ENCODE peak calls at places on chromosomes 11 and 22, in seven cellular contexts. One of them, this sample, is unnamed.

GRCh38 chr11:88623536-88623935 is 286.0 kb upstream of the CTSC start:
- DNase-seq in amniotic stem cell: no peak
- DNase-seq in CD8-positive, alpha-beta memory T cell: no peak
- DNase-seq in right lobe of liver: no peak
- DNase-seq in ELR: no peak
- DNase-seq in activated naive CD4-positive, alpha-beta T cell treated with anti-CD3 and anti-CD28 coated beads, Interleukin-2, amount 50 U/mL, for 16 hours: no peak
- DNase-seq in stimulated activated CD4-positive, alpha-beta T cell treated with anti-CD3 and anti-CD28 coated beads, Interleukin-2, amount 100 ng/mL, for 48 hours: no peak
- DNase-seq in this sample: no peak

GRCh38 chr22:47162865-47163264 is 400.4 kb downstream of the TBC1D22A start:
- DNase-seq in amniotic stem cell: no peak
- DNase-seq in CD8-positive, alpha-beta memory T cell: no peak
- DNase-seq in right lobe of liver: peak
- DNase-seq in ELR: no peak
- DNase-seq in activated naive CD4-positive, alpha-beta T cell treated with anti-CD3 and anti-CD28 coated beads, Interleukin-2, amount 50 U/mL, for 16 hours: peak
- DNase-seq in stimulated activated CD4-positive, alpha-beta T cell treated with anti-CD3 and anti-CD28 coated beads, Interleukin-2, amount 100 ng/mL, for 48 hours: no peak
- DNase-seq in this sample: no peak

GRCh38 chr11:14891143-14892035 is 642 bp downstream of the CYP2R1 start:
- DNase-seq in amniotic stem cell: peak
- DNase-seq in CD8-positive, alpha-beta memory T cell: peak
- DNase-seq in right lobe of liver: peak
- DNase-seq in ELR: peak
- DNase-seq in activated naive CD4-positive, alpha-beta T cell treated with anti-CD3 and anti-CD28 coated beads, Interleukin-2, amount 50 U/mL, for 16 hours: peak
- DNase-seq in stimulated activated CD4-positive, alpha-beta T cell treated with anti-CD3 and anti-CD28 coated beads, Interleukin-2, amount 100 ng/mL, for 48 hours: peak
- DNase-seq in this sample: peak

GRCh38 chr11:130106381-130106780 is 36.7 kb downstream of the APLP2 start:
- DNase-seq in amniotic stem cell: no peak
- DNase-seq in CD8-positive, alpha-beta memory T cell: no peak
- DNase-seq in right lobe of liver: no peak
- DNase-seq in ELR: no peak
- DNase-seq in activated naive CD4-positive, alpha-beta T cell treated with anti-CD3 and anti-CD28 coated beads, Interleukin-2, amount 50 U/mL, for 16 hours: no peak
- DNase-seq in stimulated activated CD4-positive, alpha-beta T cell treated with anti-CD3 and anti-CD28 coated beads, Interleukin-2, amount 100 ng/mL, for 48 hours: no peak
- DNase-seq in this sample: no peak

GRCh38 chr22:49817359-49817758 is 10.3 kb downstream of the BRD1 start:
- DNase-seq in amniotic stem cell: no peak
- DNase-seq in CD8-positive, alpha-beta memory T cell: no peak
- DNase-seq in right lobe of liver: no peak
- DNase-seq in ELR: no peak
- DNase-seq in activated naive CD4-positive, alpha-beta T cell treated with anti-CD3 and anti-CD28 coated beads, Interleukin-2, amount 50 U/mL, for 16 hours: no peak
- DNase-seq in stimulated activated CD4-positive, alpha-beta T cell treated with anti-CD3 and anti-CD28 coated beads, Interleukin-2, amount 100 ng/mL, for 48 hours: no peak
- DNase-seq in this sample: no peak

GRCh38 chr11:73085189-73085875 is 56.8 kb downstream of the FCHSD2 start:
- DNase-seq in amniotic stem cell: no peak
- DNase-seq in CD8-positive, alpha-beta memory T cell: no peak
- DNase-seq in right lobe of liver: no peak
- DNase-seq in ELR: peak
- DNase-seq in activated naive CD4-positive, alpha-beta T cell treated with anti-CD3 and anti-CD28 coated beads, Interleukin-2, amount 50 U/mL, for 16 hours: no peak
- DNase-seq in stimulated activated CD4-positive, alpha-beta T cell treated with anti-CD3 and anti-CD28 coated beads, Interleukin-2, amount 100 ng/mL, for 48 hours: no peak
- DNase-seq in this sample: no peak

GRCh38 chr22:47748887-47749286 is 986.4 kb downstream of the TBC1D22A start:
- DNase-seq in amniotic stem cell: no peak
- DNase-seq in CD8-positive, alpha-beta memory T cell: no peak
- DNase-seq in right lobe of liver: no peak
- DNase-seq in ELR: no peak
- DNase-seq in activated naive CD4-positive, alpha-beta T cell treated with anti-CD3 and anti-CD28 coated beads, Interleukin-2, amount 50 U/mL, for 16 hours: no peak
- DNase-seq in stimulated activated CD4-positive, alpha-beta T cell treated with anti-CD3 and anti-CD28 coated beads, Interleukin-2, amount 100 ng/mL, for 48 hours: no peak
- DNase-seq in this sample: no peak

GRCh38 chr11:19828382-19829108 is 115.9 kb downstream of the NAV2 start:
- DNase-seq in amniotic stem cell: no peak
- DNase-seq in CD8-positive, alpha-beta memory T cell: no peak
- DNase-seq in right lobe of liver: no peak
- DNase-seq in ELR: no peak
- DNase-seq in activated naive CD4-positive, alpha-beta T cell treated with anti-CD3 and anti-CD28 coated beads, Interleukin-2, amount 50 U/mL, for 16 hours: no peak
- DNase-seq in stimulated activated CD4-positive, alpha-beta T cell treated with anti-CD3 and anti-CD28 coated beads, Interleukin-2, amount 100 ng/mL, for 48 hours: no peak
- DNase-seq in this sample: no peak

GRCh38 chr11:23897453-23898289 is 599.2 kb upstream of the LUZP2 start:
- DNase-seq in amniotic stem cell: peak
- DNase-seq in CD8-positive, alpha-beta memory T cell: no peak
- DNase-seq in right lobe of liver: no peak
- DNase-seq in ELR: peak
- DNase-seq in activated naive CD4-positive, alpha-beta T cell treated with anti-CD3 and anti-CD28 coated beads, Interleukin-2, amount 50 U/mL, for 16 hours: no peak
- DNase-seq in stimulated activated CD4-positive, alpha-beta T cell treated with anti-CD3 and anti-CD28 coated beads, Interleukin-2, amount 100 ng/mL, for 48 hours: no peak
- DNase-seq in this sample: no peak

GRCh38 chr11:34614334-34615113 is 6.4 kb upstream of the EHF start:
- DNase-seq in amniotic stem cell: no peak
- DNase-seq in CD8-positive, alpha-beta memory T cell: no peak
- DNase-seq in right lobe of liver: no peak
- DNase-seq in ELR: no peak
- DNase-seq in activated naive CD4-positive, alpha-beta T cell treated with anti-CD3 and anti-CD28 coated beads, Interleukin-2, amount 50 U/mL, for 16 hours: no peak
- DNase-seq in stimulated activated CD4-positive, alpha-beta T cell treated with anti-CD3 and anti-CD28 coated beads, Interleukin-2, amount 100 ng/mL, for 48 hours: no peak
- DNase-seq in this sample: no peak

GRCh38 chr22:23038902-23039301 is 31.4 kb upstream of the GNAZ start:
- DNase-seq in amniotic stem cell: no peak
- DNase-seq in CD8-positive, alpha-beta memory T cell: no peak
- DNase-seq in right lobe of liver: no peak
- DNase-seq in ELR: no peak
- DNase-seq in activated naive CD4-positive, alpha-beta T cell treated with anti-CD3 and anti-CD28 coated beads, Interleukin-2, amount 50 U/mL, for 16 hours: no peak
- DNase-seq in stimulated activated CD4-positive, alpha-beta T cell treated with anti-CD3 and anti-CD28 coated beads, Interleukin-2, amount 100 ng/mL, for 48 hours: no peak
- DNase-seq in this sample: no peak

GRCh38 chr11:8747173-8747572 is 64.6 kb downstream of the RPL27A start:
- DNase-seq in amniotic stem cell: no peak
- DNase-seq in CD8-positive, alpha-beta memory T cell: no peak
- DNase-seq in right lobe of liver: no peak
- DNase-seq in ELR: no peak
- DNase-seq in activated naive CD4-positive, alpha-beta T cell treated with anti-CD3 and anti-CD28 coated beads, Interleukin-2, amount 50 U/mL, for 16 hours: no peak
- DNase-seq in stimulated activated CD4-positive, alpha-beta T cell treated with anti-CD3 and anti-CD28 coated beads, Interleukin-2, amount 100 ng/mL, for 48 hours: no peak
- DNase-seq in this sample: no peak

GRCh38 chr11:14907411-14908213 is 15.6 kb upstream of the CYP2R1 start:
- DNase-seq in amniotic stem cell: no peak
- DNase-seq in CD8-positive, alpha-beta memory T cell: peak
- DNase-seq in right lobe of liver: peak
- DNase-seq in ELR: peak
- DNase-seq in activated naive CD4-positive, alpha-beta T cell treated with anti-CD3 and anti-CD28 coated beads, Interleukin-2, amount 50 U/mL, for 16 hours: peak
- DNase-seq in stimulated activated CD4-positive, alpha-beta T cell treated with anti-CD3 and anti-CD28 coated beads, Interleukin-2, amount 100 ng/mL, for 48 hours: peak
- DNase-seq in this sample: peak

GRCh38 chr11:114416441-114416928 is 16.0 kb downstream of the RBM7 start:
- DNase-seq in amniotic stem cell: no peak
- DNase-seq in CD8-positive, alpha-beta memory T cell: no peak
- DNase-seq in right lobe of liver: no peak
- DNase-seq in ELR: peak
- DNase-seq in activated naive CD4-positive, alpha-beta T cell treated with anti-CD3 and anti-CD28 coated beads, Interleukin-2, amount 50 U/mL, for 16 hours: no peak
- DNase-seq in stimulated activated CD4-positive, alpha-beta T cell treated with anti-CD3 and anti-CD28 coated beads, Interleukin-2, amount 100 ng/mL, for 48 hours: no peak
- DNase-seq in this sample: no peak

GRCh38 chr22:30025187-30025586 is 55.1 kb upstream of the HORMAD2 start:
- DNase-seq in amniotic stem cell: no peak
- DNase-seq in CD8-positive, alpha-beta memory T cell: no peak
- DNase-seq in right lobe of liver: no peak
- DNase-seq in ELR: no peak
- DNase-seq in activated naive CD4-positive, alpha-beta T cell treated with anti-CD3 and anti-CD28 coated beads, Interleukin-2, amount 50 U/mL, for 16 hours: no peak
- DNase-seq in stimulated activated CD4-positive, alpha-beta T cell treated with anti-CD3 and anti-CD28 coated beads, Interleukin-2, amount 100 ng/mL, for 48 hours: no peak
- DNase-seq in this sample: no peak

GRCh38 chr11:61587951-61588695 is 7.2 kb upstream of the SYT7 start:
- DNase-seq in amniotic stem cell: no peak
- DNase-seq in CD8-positive, alpha-beta memory T cell: peak
- DNase-seq in right lobe of liver: peak
- DNase-seq in ELR: peak
- DNase-seq in activated naive CD4-positive, alpha-beta T cell treated with anti-CD3 and anti-CD28 coated beads, Interleukin-2, amount 50 U/mL, for 16 hours: peak
- DNase-seq in stimulated activated CD4-positive, alpha-beta T cell treated with anti-CD3 and anti-CD28 coated beads, Interleukin-2, amount 100 ng/mL, for 48 hours: peak
- DNase-seq in this sample: peak

GRCh38 chr11:78576549-78577097 is 2.0 kb upstream of the NARS2 start:
- DNase-seq in amniotic stem cell: no peak
- DNase-seq in CD8-positive, alpha-beta memory T cell: no peak
- DNase-seq in right lobe of liver: no peak
- DNase-seq in ELR: no peak
- DNase-seq in activated naive CD4-positive, alpha-beta T cell treated with anti-CD3 and anti-CD28 coated beads, Interleukin-2, amount 50 U/mL, for 16 hours: no peak
- DNase-seq in stimulated activated CD4-positive, alpha-beta T cell treated with anti-CD3 and anti-CD28 coated beads, Interleukin-2, amount 100 ng/mL, for 48 hours: no peak
- DNase-seq in this sample: no peak

GRCh38 chr11:2530855-2531200 is 86.0 kb downstream of the KCNQ1 start:
- DNase-seq in amniotic stem cell: no peak
- DNase-seq in CD8-positive, alpha-beta memory T cell: no peak
- DNase-seq in right lobe of liver: peak
- DNase-seq in ELR: no peak
- DNase-seq in activated naive CD4-positive, alpha-beta T cell treated with anti-CD3 and anti-CD28 coated beads, Interleukin-2, amount 50 U/mL, for 16 hours: peak
- DNase-seq in stimulated activated CD4-positive, alpha-beta T cell treated with anti-CD3 and anti-CD28 coated beads, Interleukin-2, amount 100 ng/mL, for 48 hours: no peak
- DNase-seq in this sample: no peak

GRCh38 chr11:7439921-7440320 is 45.4 kb upstream of the OLFML1 start:
- DNase-seq in amniotic stem cell: no peak
- DNase-seq in CD8-positive, alpha-beta memory T cell: no peak
- DNase-seq in right lobe of liver: no peak
- DNase-seq in ELR: no peak
- DNase-seq in activated naive CD4-positive, alpha-beta T cell treated with anti-CD3 and anti-CD28 coated beads, Interleukin-2, amount 50 U/mL, for 16 hours: no peak
- DNase-seq in stimulated activated CD4-positive, alpha-beta T cell treated with anti-CD3 and anti-CD28 coated beads, Interleukin-2, amount 100 ng/mL, for 48 hours: no peak
- DNase-seq in this sample: no peak

GRCh38 chr11:2580061-2580421 is 119.8 kb downstream of the KCNQ1OT1 start:
- DNase-seq in amniotic stem cell: no peak
- DNase-seq in CD8-positive, alpha-beta memory T cell: no peak
- DNase-seq in right lobe of liver: no peak
- DNase-seq in ELR: no peak
- DNase-seq in activated naive CD4-positive, alpha-beta T cell treated with anti-CD3 and anti-CD28 coated beads, Interleukin-2, amount 50 U/mL, for 16 hours: no peak
- DNase-seq in stimulated activated CD4-positive, alpha-beta T cell treated with anti-CD3 and anti-CD28 coated beads, Interleukin-2, amount 100 ng/mL, for 48 hours: no peak
- DNase-seq in this sample: no peak

GRCh38 chr22:28053871-28054621 is 135.0 kb upstream of the PITPNB start:
- DNase-seq in amniotic stem cell: no peak
- DNase-seq in CD8-positive, alpha-beta memory T cell: no peak
- DNase-seq in right lobe of liver: no peak
- DNase-seq in ELR: no peak
- DNase-seq in activated naive CD4-positive, alpha-beta T cell treated with anti-CD3 and anti-CD28 coated beads, Interleukin-2, amount 50 U/mL, for 16 hours: no peak
- DNase-seq in stimulated activated CD4-positive, alpha-beta T cell treated with anti-CD3 and anti-CD28 coated beads, Interleukin-2, amount 100 ng/mL, for 48 hours: no peak
- DNase-seq in this sample: no peak

GRCh38 chr22:23182289-23183106 is 2.2 kb downstream of the BCR start:
- DNase-seq in amniotic stem cell: no peak
- DNase-seq in CD8-positive, alpha-beta memory T cell: peak
- DNase-seq in right lobe of liver: no peak
- DNase-seq in ELR: peak
- DNase-seq in activated naive CD4-positive, alpha-beta T cell treated with anti-CD3 and anti-CD28 coated beads, Interleukin-2, amount 50 U/mL, for 16 hours: peak
- DNase-seq in stimulated activated CD4-positive, alpha-beta T cell treated with anti-CD3 and anti-CD28 coated beads, Interleukin-2, amount 100 ng/mL, for 48 hours: peak
- DNase-seq in this sample: no peak

GRCh38 chr11:35781342-35782171 is 119.0 kb downstream of the TRIM44 start:
- DNase-seq in amniotic stem cell: peak
- DNase-seq in CD8-positive, alpha-beta memory T cell: no peak
- DNase-seq in right lobe of liver: no peak
- DNase-seq in ELR: peak
- DNase-seq in activated naive CD4-positive, alpha-beta T cell treated with anti-CD3 and anti-CD28 coated beads, Interleukin-2, amount 50 U/mL, for 16 hours: no peak
- DNase-seq in stimulated activated CD4-positive, alpha-beta T cell treated with anti-CD3 and anti-CD28 coated beads, Interleukin-2, amount 100 ng/mL, for 48 hours: no peak
- DNase-seq in this sample: no peak

GRCh38 chr22:45453764-45454163 is 40.3 kb downstream of the RIBC2 start:
- DNase-seq in amniotic stem cell: no peak
- DNase-seq in CD8-positive, alpha-beta memory T cell: no peak
- DNase-seq in right lobe of liver: no peak
- DNase-seq in ELR: no peak
- DNase-seq in activated naive CD4-positive, alpha-beta T cell treated with anti-CD3 and anti-CD28 coated beads, Interleukin-2, amount 50 U/mL, for 16 hours: no peak
- DNase-seq in stimulated activated CD4-positive, alpha-beta T cell treated with anti-CD3 and anti-CD28 coated beads, Interleukin-2, amount 100 ng/mL, for 48 hours: no peak
- DNase-seq in this sample: no peak

GRCh38 chr11:65827774-65828156 is 6.0 kb upstream of the SNX32 start:
- DNase-seq in amniotic stem cell: no peak
- DNase-seq in CD8-positive, alpha-beta memory T cell: no peak
- DNase-seq in right lobe of liver: no peak
- DNase-seq in ELR: peak
- DNase-seq in activated naive CD4-positive, alpha-beta T cell treated with anti-CD3 and anti-CD28 coated beads, Interleukin-2, amount 50 U/mL, for 16 hours: no peak
- DNase-seq in stimulated activated CD4-positive, alpha-beta T cell treated with anti-CD3 and anti-CD28 coated beads, Interleukin-2, amount 100 ng/mL, for 48 hours: no peak
- DNase-seq in this sample: no peak

GRCh38 chr11:2777396-2777795 is 77.6 kb upstream of the KCNQ1OT1 start:
- DNase-seq in amniotic stem cell: no peak
- DNase-seq in CD8-positive, alpha-beta memory T cell: no peak
- DNase-seq in right lobe of liver: peak
- DNase-seq in ELR: peak
- DNase-seq in activated naive CD4-positive, alpha-beta T cell treated with anti-CD3 and anti-CD28 coated beads, Interleukin-2, amount 50 U/mL, for 16 hours: no peak
- DNase-seq in stimulated activated CD4-positive, alpha-beta T cell treated with anti-CD3 and anti-CD28 coated beads, Interleukin-2, amount 100 ng/mL, for 48 hours: no peak
- DNase-seq in this sample: no peak

GRCh38 chr11:123137496-123138270 is 57.4 kb downstream of the CLMP start:
- DNase-seq in amniotic stem cell: peak
- DNase-seq in CD8-positive, alpha-beta memory T cell: no peak
- DNase-seq in right lobe of liver: peak
- DNase-seq in ELR: peak
- DNase-seq in activated naive CD4-positive, alpha-beta T cell treated with anti-CD3 and anti-CD28 coated beads, Interleukin-2, amount 50 U/mL, for 16 hours: no peak
- DNase-seq in stimulated activated CD4-positive, alpha-beta T cell treated with anti-CD3 and anti-CD28 coated beads, Interleukin-2, amount 100 ng/mL, for 48 hours: no peak
- DNase-seq in this sample: no peak

GRCh38 chr22:24417901-24418641 is 9.3 kb upstream of the ADORA2A start:
- DNase-seq in amniotic stem cell: no peak
- DNase-seq in CD8-positive, alpha-beta memory T cell: no peak
- DNase-seq in right lobe of liver: no peak
- DNase-seq in ELR: no peak
- DNase-seq in activated naive CD4-positive, alpha-beta T cell treated with anti-CD3 and anti-CD28 coated beads, Interleukin-2, amount 50 U/mL, for 16 hours: no peak
- DNase-seq in stimulated activated CD4-positive, alpha-beta T cell treated with anti-CD3 and anti-CD28 coated beads, Interleukin-2, amount 100 ng/mL, for 48 hours: no peak
- DNase-seq in this sample: no peak

GRCh38 chr11:106077609-106078517 is at the start of gene AASDHPPT:
- DNase-seq in amniotic stem cell: no peak
- DNase-seq in CD8-positive, alpha-beta memory T cell: no peak
- DNase-seq in right lobe of liver: peak
- DNase-seq in ELR: peak
- DNase-seq in activated naive CD4-positive, alpha-beta T cell treated with anti-CD3 and anti-CD28 coated beads, Interleukin-2, amount 50 U/mL, for 16 hours: no peak
- DNase-seq in stimulated activated CD4-positive, alpha-beta T cell treated with anti-CD3 and anti-CD28 coated beads, Interleukin-2, amount 100 ng/mL, for 48 hours: no peak
- DNase-seq in this sample: no peak

GRCh38 chr22:27238935-27239510 is 562.5 kb downstream of the MN1 start:
- DNase-seq in amniotic stem cell: peak
- DNase-seq in CD8-positive, alpha-beta memory T cell: no peak
- DNase-seq in right lobe of liver: peak
- DNase-seq in ELR: peak
- DNase-seq in activated naive CD4-positive, alpha-beta T cell treated with anti-CD3 and anti-CD28 coated beads, Interleukin-2, amount 50 U/mL, for 16 hours: no peak
- DNase-seq in stimulated activated CD4-positive, alpha-beta T cell treated with anti-CD3 and anti-CD28 coated beads, Interleukin-2, amount 100 ng/mL, for 48 hours: no peak
- DNase-seq in this sample: no peak

GRCh38 chr11:898160-898517 is 12.5 kb downstream of the CHID1 start:
- DNase-seq in amniotic stem cell: no peak
- DNase-seq in CD8-positive, alpha-beta memory T cell: no peak
- DNase-seq in right lobe of liver: no peak
- DNase-seq in ELR: peak
- DNase-seq in activated naive CD4-positive, alpha-beta T cell treated with anti-CD3 and anti-CD28 coated beads, Interleukin-2, amount 50 U/mL, for 16 hours: no peak
- DNase-seq in stimulated activated CD4-positive, alpha-beta T cell treated with anti-CD3 and anti-CD28 coated beads, Interleukin-2, amount 100 ng/mL, for 48 hours: no peak
- DNase-seq in this sample: no peak

GRCh38 chr22:28052818-28053217 is 133.8 kb upstream of the PITPNB start:
- DNase-seq in amniotic stem cell: no peak
- DNase-seq in CD8-positive, alpha-beta memory T cell: no peak
- DNase-seq in right lobe of liver: no peak
- DNase-seq in ELR: no peak
- DNase-seq in activated naive CD4-positive, alpha-beta T cell treated with anti-CD3 and anti-CD28 coated beads, Interleukin-2, amount 50 U/mL, for 16 hours: no peak
- DNase-seq in stimulated activated CD4-positive, alpha-beta T cell treated with anti-CD3 and anti-CD28 coated beads, Interleukin-2, amount 100 ng/mL, for 48 hours: no peak
- DNase-seq in this sample: no peak

GRCh38 chr11:62922189-62922589 is 1.0 kb upstream of the CHRM1 start:
- DNase-seq in amniotic stem cell: no peak
- DNase-seq in CD8-positive, alpha-beta memory T cell: no peak
- DNase-seq in right lobe of liver: no peak
- DNase-seq in ELR: no peak
- DNase-seq in activated naive CD4-positive, alpha-beta T cell treated with anti-CD3 and anti-CD28 coated beads, Interleukin-2, amount 50 U/mL, for 16 hours: no peak
- DNase-seq in stimulated activated CD4-positive, alpha-beta T cell treated with anti-CD3 and anti-CD28 coated beads, Interleukin-2, amount 100 ng/mL, for 48 hours: no peak
- DNase-seq in this sample: no peak

GRCh38 chr22:38733329-38734202 is 22.2 kb downstream of the SUN2 start:
- DNase-seq in amniotic stem cell: no peak
- DNase-seq in CD8-positive, alpha-beta memory T cell: peak
- DNase-seq in right lobe of liver: peak
- DNase-seq in ELR: peak
- DNase-seq in activated naive CD4-positive, alpha-beta T cell treated with anti-CD3 and anti-CD28 coated beads, Interleukin-2, amount 50 U/mL, for 16 hours: peak
- DNase-seq in stimulated activated CD4-positive, alpha-beta T cell treated with anti-CD3 and anti-CD28 coated beads, Interleukin-2, amount 100 ng/mL, for 48 hours: no peak
- DNase-seq in this sample: no peak

GRCh38 chr11:2718817-2719438 is 19.1 kb upstream of the KCNQ1OT1 start:
- DNase-seq in amniotic stem cell: no peak
- DNase-seq in CD8-positive, alpha-beta memory T cell: no peak
- DNase-seq in right lobe of liver: no peak
- DNase-seq in ELR: no peak
- DNase-seq in activated naive CD4-positive, alpha-beta T cell treated with anti-CD3 and anti-CD28 coated beads, Interleukin-2, amount 50 U/mL, for 16 hours: no peak
- DNase-seq in stimulated activated CD4-positive, alpha-beta T cell treated with anti-CD3 and anti-CD28 coated beads, Interleukin-2, amount 100 ng/mL, for 48 hours: no peak
- DNase-seq in this sample: no peak

GRCh38 chr11:121478895-121479281 is 26.1 kb upstream of the SORL1-AS1 start:
- DNase-seq in amniotic stem cell: no peak
- DNase-seq in CD8-positive, alpha-beta memory T cell: no peak
- DNase-seq in right lobe of liver: no peak
- DNase-seq in ELR: no peak
- DNase-seq in activated naive CD4-positive, alpha-beta T cell treated with anti-CD3 and anti-CD28 coated beads, Interleukin-2, amount 50 U/mL, for 16 hours: no peak
- DNase-seq in stimulated activated CD4-positive, alpha-beta T cell treated with anti-CD3 and anti-CD28 coated beads, Interleukin-2, amount 100 ng/mL, for 48 hours: no peak
- DNase-seq in this sample: no peak

GRCh38 chr11:27420722-27421572 is 51.6 kb downstream of the LGR4 start:
- DNase-seq in amniotic stem cell: no peak
- DNase-seq in CD8-positive, alpha-beta memory T cell: no peak
- DNase-seq in right lobe of liver: no peak
- DNase-seq in ELR: no peak
- DNase-seq in activated naive CD4-positive, alpha-beta T cell treated with anti-CD3 and anti-CD28 coated beads, Interleukin-2, amount 50 U/mL, for 16 hours: no peak
- DNase-seq in stimulated activated CD4-positive, alpha-beta T cell treated with anti-CD3 and anti-CD28 coated beads, Interleukin-2, amount 100 ng/mL, for 48 hours: no peak
- DNase-seq in this sample: no peak